ENCODE peak calls at places on chromosomes 12 and 14, in nine cellular contexts. Y, F, O, U, J, E, T, X and H are unnamed samples.

GRCh38 chr14:56059054-56059453 is 59.2 kb upstream of the PELI2 start:
- DNase-seq in Y (no peak), F (no peak), O (no peak), U (no peak), J (no peak), E (no peak), T (no peak), X (no peak), H (no peak)

GRCh38 chr12:123471374-123472068 is 13.6 kb downstream of the SNRNP35 start:
- DNase-seq in Y (no peak), F (no peak), O (no peak), U (no peak), J (no peak), E (no peak), T (no peak), X (no peak), H (no peak)

GRCh38 chr12:127677537-127678131 is 589.3 kb upstream of the TMEM132C start:
- DNase-seq in Y (no peak), F (peak), O (peak), U (peak), J (peak), E (no peak), T (no peak), X (peak), H (peak)

GRCh38 chr14:73428354-73428824 is 30.0 kb downstream of the NUMB start:
- DNase-seq in Y (no peak), F (no peak), O (peak), U (no peak), J (no peak), E (no peak), T (no peak), X (no peak), H (no peak)

GRCh38 chr12:105020241-105020962 is 34.3 kb downstream of the NOPCHAP1 start:
- DNase-seq in Y (no peak), F (no peak), O (no peak), U (no peak), J (no peak), E (no peak), T (no peak), X (no peak), H (no peak)

GRCh38 chr12:49825971-49826421 is 2.2 kb downstream of the NCKAP5L start:
- DNase-seq in Y (no peak), F (no peak), O (no peak), U (no peak), J (peak), E (no peak), T (no peak), X (no peak), H (no peak)

GRCh38 chr12:64389154-64389553 is 1.4 kb downstream of the C12orf56 start:
- DNase-seq in Y (no peak), F (no peak), O (no peak), U (no peak), J (no peak), E (no peak), T (no peak), X (no peak), H (no peak)

GRCh38 chr12:57461326-57461903 is 1.8 kb downstream of the GLI1 start:
- DNase-seq in Y (no peak), F (peak), O (peak), U (peak), J (peak), E (no peak), T (peak), X (peak), H (peak)

GRCh38 chr14:71266994-71267636 is 359.9 kb downstream of the PCNX1 start:
- DNase-seq in Y (peak), F (no peak), O (no peak), U (no peak), J (no peak), E (no peak), T (no peak), X (no peak), H (no peak)

GRCh38 chr14:103879118-103879569 is 31.8 kb upstream of the PPP1R13B start:
- DNase-seq in Y (no peak), F (no peak), O (no peak), U (no peak), J (no peak), E (no peak), T (no peak), X (no peak), H (no peak)

GRCh38 chr14:104131968-104132732 is 6.2 kb upstream of the KIF26A start:
- DNase-seq in Y (no peak), F (no peak), O (no peak), U (no peak), J (no peak), E (no peak), T (peak), X (peak), H (no peak)

GRCh38 chr14:95173518-95173917 is 16.2 kb upstream of the DICER1 start:
- DNase-seq in Y (no peak), F (no peak), O (no peak), U (no peak), J (no peak), E (no peak), T (no peak), X (no peak), H (no peak)

GRCh38 chr12:116516657-116517056 is 42.5 kb upstream of the MAP1LC3B2 start:
- DNase-seq in Y (no peak), F (no peak), O (no peak), U (no peak), J (no peak), E (no peak), T (peak), X (no peak), H (no peak)

GRCh38 chr14:31060253-31060875 is 34.2 kb upstream of the STRN3 start:
- DNase-seq in Y (no peak), F (no peak), O (no peak), U (no peak), J (no peak), E (no peak), T (no peak), X (no peak), H (no peak)

GRCh38 chr12:91181053-91181452 is 1.6 kb downstream of the DCN start:
- DNase-seq in Y (no peak), F (no peak), O (no peak), U (no peak), J (no peak), E (no peak), T (no peak), X (no peak), H (no peak)

GRCh38 chr12:3542911-3543310 is 51.9 kb downstream of the PRMT8 start:
- DNase-seq in Y (no peak), F (no peak), O (no peak), U (no peak), J (no peak), E (no peak), T (no peak), X (no peak), H (no peak)

GRCh38 chr12:59317598-59317997 is 278.2 kb upstream of the SLC16A7 start:
- DNase-seq in Y (no peak), F (no peak), O (no peak), U (no peak), J (no peak), E (no peak), T (no peak), X (no peak), H (no peak)
- TF ChIP-seq POLR2AphosphoS5 in Y (no peak), F (no peak), O (no peak), U (no peak), J (no peak), E (no peak), T (no peak), X (no peak), H (no peak)

DNA sequence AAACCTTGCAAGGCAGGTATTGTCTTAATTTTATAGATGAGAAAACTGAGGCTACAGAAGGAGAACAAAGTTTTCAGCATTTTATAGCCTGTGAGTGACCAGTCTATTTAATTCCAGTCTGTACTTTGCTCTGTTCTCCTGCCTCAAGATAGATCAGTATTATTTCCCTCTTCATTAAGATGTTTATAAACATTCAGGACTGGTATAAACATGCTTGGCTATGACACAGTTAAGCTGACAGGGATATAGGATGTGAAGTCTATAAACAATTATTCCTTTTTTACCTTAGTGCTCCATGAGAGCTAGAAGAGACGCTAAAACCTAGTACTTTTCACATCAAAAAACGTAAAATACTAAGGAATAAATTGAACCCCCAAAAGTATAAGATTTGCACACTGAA is 287.3 kb downstream of the RAD51B start:
- DNase-seq in Y (no peak), F (no peak), O (no peak), U (no peak), J (no peak), E (no peak), T (no peak), X (no peak), H (no peak)
- H3K4me3 ChIP-seq in Y (no peak), F (no peak), O (no peak), U (no peak), J (no peak), E (no peak), T (no peak), X (no peak), H (no peak)

GRCh38 chr12:51871126-51871525 is 16.8 kb upstream of the ANKRD33 start:
- DNase-seq in Y (no peak), F (no peak), O (no peak), U (no peak), J (no peak), E (no peak), T (no peak), X (no peak), H (no peak)
- TF ChIP-seq CTCF in Y (no peak), F (no peak), O (no peak), U (no peak), J (no peak), E (no peak), T (no peak), X (no peak), H (no peak)

GRCh38 chr14:91873476-91874265 is 6.3 kb upstream of the TC2N start:
- DNase-seq in Y (peak), F (no peak), O (peak), U (no peak), J (no peak), E (no peak), T (peak), X (peak), H (no peak)

GRCh38 chr14:91872011-91872476 is 4.7 kb upstream of the TC2N start:
- DNase-seq in Y (peak), F (no peak), O (peak), U (no peak), J (no peak), E (no peak), T (no peak), X (no peak), H (no peak)

GRCh38 chr14:91870890-91871289 is 3.6 kb upstream of the TC2N start:
- DNase-seq in Y (no peak), F (no peak), O (no peak), U (no peak), J (no peak), E (no peak), T (no peak), X (no peak), H (no peak)

GRCh38 chr14:91870001-91870400 is 2.7 kb upstream of the TC2N start:
- DNase-seq in Y (no peak), F (no peak), O (no peak), U (no peak), J (no peak), E (no peak), T (no peak), X (peak), H (no peak)

GRCh38 chr14:91872517-91873470 is 5.5 kb upstream of the TC2N start:
- DNase-seq in Y (no peak), F (peak), O (peak), U (no peak), J (peak), E (no peak), T (no peak), X (peak), H (peak)
- TF ChIP-seq POLR2AphosphoS5 in Y (no peak), F (peak), O (peak), U (no peak), J (peak), E (no peak), T (peak), X (peak), H (peak)

GRCh38 chr14:20632448-20632830 is 9.1 kb downstream of the OR6S1 start:
- DNase-seq in Y (no peak), F (no peak), O (no peak), U (no peak), J (no peak), E (no peak), T (no peak), X (no peak), H (no peak)
- H3K4me3 ChIP-seq in Y (peak), F (peak), O (peak), U (peak), J (peak), E (peak), T (peak), X (peak), H (no peak)